ENCODE peak calls at places on chromosomes 4 and X, in seven cellular contexts. One of them, this sample, is unnamed.

GRCh38 chrX:109040057-109040456 is 303.7 kb upstream of the IRS4 start:
- DNase-seq in stimulated activated CD8-positive, alpha-beta memory T cell treated with anti-CD3 and anti-CD28 coated beads, Interleukin-7, amount 100 ng/mL, for 24 hours: no peak
- DNase-seq in GM10248: no peak
- DNase-seq in body of pancreas: no peak
- DNase-seq in T-helper 2 cell: no peak
- DNase-seq in T-helper 1 cell: no peak
- DNase-seq in heart right ventricle: no peak
- DNase-seq in this sample: no peak

GRCh38 chr4:62093735-62094134 is 893.6 kb downstream of the ADGRL3 start:
- DNase-seq in heart right ventricle: no peak
- DNase-seq in body of pancreas: no peak
- DNase-seq in T-helper 1 cell: no peak
- DNase-seq in T-helper 2 cell: no peak
- DNase-seq in GM10248: no peak
- DNase-seq in stimulated activated CD8-positive, alpha-beta memory T cell treated with anti-CD3 and anti-CD28 coated beads, Interleukin-7, amount 100 ng/mL, for 24 hours: no peak
- DNase-seq in this sample: no peak

GRCh38 chr4:152486414-152487389 is 49.2 kb downstream of the FBXW7 start:
- DNase-seq in GM10248: no peak
- DNase-seq in stimulated activated CD8-positive, alpha-beta memory T cell treated with anti-CD3 and anti-CD28 coated beads, Interleukin-7, amount 100 ng/mL, for 24 hours: no peak
- DNase-seq in T-helper 1 cell: no peak
- DNase-seq in heart right ventricle: no peak
- DNase-seq in T-helper 2 cell: no peak
- DNase-seq in body of pancreas: no peak
- DNase-seq in this sample: no peak

GRCh38 chrX:10186355-10186754 is 29.6 kb downstream of the CLCN4 start:
- DNase-seq in body of pancreas: no peak
- DNase-seq in T-helper 1 cell: no peak
- DNase-seq in heart right ventricle: peak
- DNase-seq in stimulated activated CD8-positive, alpha-beta memory T cell treated with anti-CD3 and anti-CD28 coated beads, Interleukin-7, amount 100 ng/mL, for 24 hours: no peak
- DNase-seq in GM10248: no peak
- DNase-seq in T-helper 2 cell: no peak
- DNase-seq in this sample: no peak

GRCh38 chrX:149495573-149496071 is 9.5 kb downstream of the IDS start:
- DNase-seq in GM10248: no peak
- DNase-seq in heart right ventricle: no peak
- DNase-seq in T-helper 2 cell: no peak
- DNase-seq in T-helper 1 cell: no peak
- DNase-seq in body of pancreas: peak
- DNase-seq in stimulated activated CD8-positive, alpha-beta memory T cell treated with anti-CD3 and anti-CD28 coated beads, Interleukin-7, amount 100 ng/mL, for 24 hours: no peak
- DNase-seq in this sample: no peak

GRCh38 chr4:7988437-7988836 is 48.8 kb upstream of the AFAP1 start:
- DNase-seq in GM10248: no peak
- DNase-seq in body of pancreas: no peak
- DNase-seq in T-helper 1 cell: no peak
- DNase-seq in heart right ventricle: no peak
- DNase-seq in T-helper 2 cell: no peak
- DNase-seq in stimulated activated CD8-positive, alpha-beta memory T cell treated with anti-CD3 and anti-CD28 coated beads, Interleukin-7, amount 100 ng/mL, for 24 hours: no peak
- DNase-seq in this sample: no peak

GRCh38 chr4:87151730-87152129 is 68.7 kb downstream of the KLHL8 start:
- DNase-seq in T-helper 2 cell: no peak
- DNase-seq in T-helper 1 cell: no peak
- DNase-seq in GM10248: no peak
- DNase-seq in body of pancreas: no peak
- DNase-seq in heart right ventricle: no peak
- DNase-seq in stimulated activated CD8-positive, alpha-beta memory T cell treated with anti-CD3 and anti-CD28 coated beads, Interleukin-7, amount 100 ng/mL, for 24 hours: no peak
- DNase-seq in this sample: no peak

GRCh38 chr4:48025005-48025404 is 8.4 kb downstream of the NIPAL1 start:
- DNase-seq in GM10248: no peak
- DNase-seq in heart right ventricle: no peak
- DNase-seq in T-helper 1 cell: no peak
- DNase-seq in body of pancreas: no peak
- DNase-seq in T-helper 2 cell: no peak
- DNase-seq in stimulated activated CD8-positive, alpha-beta memory T cell treated with anti-CD3 and anti-CD28 coated beads, Interleukin-7, amount 100 ng/mL, for 24 hours: no peak
- DNase-seq in this sample: no peak

GRCh38 chrX:65690057-65690855 is 22.8 kb downstream of the MSN start:
- DNase-seq in body of pancreas: no peak
- DNase-seq in stimulated activated CD8-positive, alpha-beta memory T cell treated with anti-CD3 and anti-CD28 coated beads, Interleukin-7, amount 100 ng/mL, for 24 hours: no peak
- DNase-seq in T-helper 1 cell: no peak
- DNase-seq in heart right ventricle: no peak
- DNase-seq in T-helper 2 cell: no peak
- DNase-seq in GM10248: no peak
- DNase-seq in this sample: no peak

GRCh38 chr4:153771058-153771457 is 11.2 kb upstream of the RNF175 start:
- DNase-seq in T-helper 1 cell: no peak
- DNase-seq in heart right ventricle: no peak
- DNase-seq in T-helper 2 cell: no peak
- DNase-seq in body of pancreas: no peak
- DNase-seq in GM10248: no peak
- DNase-seq in stimulated activated CD8-positive, alpha-beta memory T cell treated with anti-CD3 and anti-CD28 coated beads, Interleukin-7, amount 100 ng/mL, for 24 hours: no peak
- DNase-seq in this sample: no peak

GRCh38 chr4:100462206-100462605 is 55.6 kb downstream of the EMCN start:
- DNase-seq in GM10248: no peak
- DNase-seq in stimulated activated CD8-positive, alpha-beta memory T cell treated with anti-CD3 and anti-CD28 coated beads, Interleukin-7, amount 100 ng/mL, for 24 hours: no peak
- DNase-seq in body of pancreas: no peak
- DNase-seq in heart right ventricle: no peak
- DNase-seq in T-helper 2 cell: no peak
- DNase-seq in T-helper 1 cell: no peak
- DNase-seq in this sample: no peak

GRCh38 chr4:112897548-112897947 is 151.9 kb upstream of the ANK2 start:
- DNase-seq in GM10248: no peak
- DNase-seq in body of pancreas: no peak
- DNase-seq in T-helper 1 cell: no peak
- DNase-seq in stimulated activated CD8-positive, alpha-beta memory T cell treated with anti-CD3 and anti-CD28 coated beads, Interleukin-7, amount 100 ng/mL, for 24 hours: no peak
- DNase-seq in T-helper 2 cell: no peak
- DNase-seq in heart right ventricle: no peak
- DNase-seq in this sample: no peak

GRCh38 chr4:26464420-26465095 is 25.7 kb downstream of the CCKAR start:
- DNase-seq in T-helper 2 cell: no peak
- DNase-seq in T-helper 1 cell: no peak
- DNase-seq in heart right ventricle: no peak
- DNase-seq in stimulated activated CD8-positive, alpha-beta memory T cell treated with anti-CD3 and anti-CD28 coated beads, Interleukin-7, amount 100 ng/mL, for 24 hours: no peak
- DNase-seq in GM10248: no peak
- DNase-seq in body of pancreas: no peak
- DNase-seq in this sample: no peak

GRCh38 chrX:24146283-24146865 is 3.2 kb upstream of the ZFX start:
- DNase-seq in T-helper 2 cell: no peak
- DNase-seq in GM10248: no peak
- DNase-seq in T-helper 1 cell: no peak
- DNase-seq in heart right ventricle: no peak
- DNase-seq in body of pancreas: no peak
- DNase-seq in stimulated activated CD8-positive, alpha-beta memory T cell treated with anti-CD3 and anti-CD28 coated beads, Interleukin-7, amount 100 ng/mL, for 24 hours: no peak
- DNase-seq in this sample: no peak

GRCh38 chr4:15100994-15101695 is 98.9 kb downstream of the CPEB2 start:
- DNase-seq in body of pancreas: no peak
- DNase-seq in T-helper 2 cell: no peak
- DNase-seq in T-helper 1 cell: no peak
- DNase-seq in heart right ventricle: no peak
- DNase-seq in stimulated activated CD8-positive, alpha-beta memory T cell treated with anti-CD3 and anti-CD28 coated beads, Interleukin-7, amount 100 ng/mL, for 24 hours: no peak
- DNase-seq in GM10248: no peak
- DNase-seq in this sample: no peak

This sample was measured in H1.